ENCODE peak calls at places on chromosomes 5 and 9, in ten cellular contexts. V is neural progenitor cell; Y is ureter; M is GM20000; P is A549; D is T47D; N is brain microvascular endothelial cell; J is CD4-positive, alpha-beta memory T cell; E is choroid plexus epithelial cell; B is NCI-H187. Z is an unnamed sample.

GRCh38 chr5:16952968-16953671 is 17.0 kb upstream of the MYO10 start:
- DNase-seq in V (no peak), Y (no peak), M (no peak), P (no peak), D (no peak), N (no peak), J (no peak), E (no peak), B (no peak), Z (no peak)

GRCh38 chr5:128132499-128132898 is 48.9 kb downstream of the SLC12A2 start:
- DNase-seq in V (no peak), Y (no peak), M (no peak), P (no peak), D (no peak), N (no peak), J (no peak), E (no peak), B (no peak), Z (no peak)

GRCh38 chr5:110441035-110441434 is 285.4 kb downstream of the TMEM232 start:
- DNase-seq in V (peak; percentile 66), Y (no peak), M (peak; percentile 6), P (no peak), D (peak; percentile 11), N (peak; percentile 53), J (no peak), E (peak; percentile 70), B (no peak), Z (no peak)

GRCh38 chr5:79971156-79971555 is 19.9 kb downstream of the MTX3 start:
- DNase-seq in V (no peak), Y (no peak), M (no peak), P (no peak), D (no peak), N (peak; percentile 47), J (no peak), E (peak; percentile 49), B (no peak), Z (no peak)

GRCh38 chr5:172857982-172858381 is 23.9 kb downstream of the ERGIC1 start:
- DNase-seq in V (no peak), Y (no peak), M (no peak), P (no peak), D (no peak), N (no peak), J (no peak), E (no peak), B (no peak), Z (no peak)

GRCh38 chr5:125065114-125065513 is 318.7 kb upstream of the ZNF608 start:
- DNase-seq in V (peak; percentile 33), Y (no peak), M (no peak), P (no peak), D (no peak), N (no peak), J (no peak), E (no peak), B (peak; percentile 23), Z (no peak)

GRCh38 chr5:65326912-65327311 is 154.8 kb downstream of the ADAMTS6 start:
- DNase-seq in V (peak; percentile 16), Y (no peak), M (no peak), P (no peak), D (no peak), N (peak; percentile 27), J (no peak), E (peak; percentile 64), B (no peak), Z (no peak)

GRCh38 chr5:155430192-155430591 is 416.6 kb downstream of the KIF4B start:
- DNase-seq in V (no peak), Y (no peak), M (no peak), P (no peak), D (no peak), N (no peak), J (no peak), E (no peak), B (no peak), Z (no peak)

GRCh38 chr9:89359636-89360315 is 41.5 kb downstream of the SECISBP2 start:
- DNase-seq in V (no peak), Y (peak; percentile 30), M (no peak), P (no peak), D (no peak), N (no peak), J (no peak), E (no peak), B (no peak), Z (peak; percentile 58)

Z was measured in posterior vena cava.